ENCODE peak calls at places on chromosomes 13 and 19, in five cellular contexts. One of them, this sample, is unnamed.

GRCh38 chr19:14059093-14059480 is 2.8 kb downstream of the PALM3 start:
- DNase-seq in A673: peak
- DNase-seq in IMR-90: no peak
- DNase-seq in fibroblast of pulmonary artery: no peak
- DNase-seq in bronchial epithelial cell: no peak
- DNase-seq in this sample: no peak

GRCh38 chr19:13022111-13022858 is 27.0 kb downstream of the NFIX start:
- DNase-seq in fibroblast of pulmonary artery: no peak
- DNase-seq in A673: no peak
- DNase-seq in bronchial epithelial cell: no peak
- DNase-seq in IMR-90: peak
- DNase-seq in this sample: peak

GRCh38 chr19:30249911-30250310 is 122.3 kb upstream of the ZNF536 start:
- DNase-seq in fibroblast of pulmonary artery: no peak
- DNase-seq in A673: no peak
- DNase-seq in IMR-90: no peak
- DNase-seq in bronchial epithelial cell: no peak
- DNase-seq in this sample: no peak

GRCh38 chr13:66618702-66619101 is 611.4 kb downstream of the PCDH9 start:
- DNase-seq in bronchial epithelial cell: peak
- DNase-seq in IMR-90: peak
- DNase-seq in A673: peak
- DNase-seq in fibroblast of pulmonary artery: peak
- DNase-seq in this sample: peak

GRCh38 chr19:10961763-10962536 is 1.1 kb downstream of the SMARCA4 start:
- DNase-seq in IMR-90: peak
- DNase-seq in fibroblast of pulmonary artery: peak
- DNase-seq in bronchial epithelial cell: no peak
- DNase-seq in A673: no peak
- DNase-seq in this sample: no peak

GRCh38 chr19:54158812-54159351 is 639 bp downstream of the LENG1 start:
- DNase-seq in fibroblast of pulmonary artery: no peak
- DNase-seq in A673: peak
- DNase-seq in bronchial epithelial cell: no peak
- DNase-seq in IMR-90: peak
- DNase-seq in this sample: no peak

GRCh38 chr19:13060233-13060963 is 42.3 kb downstream of the LYL1 start:
- DNase-seq in bronchial epithelial cell: no peak
- DNase-seq in fibroblast of pulmonary artery: peak
- DNase-seq in A673: no peak
- DNase-seq in IMR-90: no peak
- DNase-seq in this sample: no peak

GRCh38 chr13:48125794-48126228 is 30.9 kb upstream of the MED4 start:
- DNase-seq in A673: no peak
- DNase-seq in fibroblast of pulmonary artery: peak
- DNase-seq in IMR-90: no peak
- DNase-seq in bronchial epithelial cell: no peak
- DNase-seq in this sample: peak

GRCh38 chr19:36139473-36140288 is at the start of gene CAPNS1:
- DNase-seq in bronchial epithelial cell: peak
- DNase-seq in fibroblast of pulmonary artery: peak
- DNase-seq in IMR-90: peak
- DNase-seq in A673: peak
- DNase-seq in this sample: peak

GRCh38 chr19:16373539-16373938 is 48.9 kb downstream of the KLF2 start:
- DNase-seq in A673: no peak
- DNase-seq in bronchial epithelial cell: no peak
- DNase-seq in fibroblast of pulmonary artery: peak
- DNase-seq in IMR-90: peak
- DNase-seq in this sample: peak

GRCh38 chr19:2428027-2428690 is 773 bp upstream of the TIMM13 start:
- DNase-seq in A673: peak
- DNase-seq in bronchial epithelial cell: peak
- DNase-seq in IMR-90: peak
- DNase-seq in fibroblast of pulmonary artery: no peak
- DNase-seq in this sample: no peak

GRCh38 chr19:8576273-8576993 is 809 bp downstream of the MYO1F start:
- DNase-seq in bronchial epithelial cell: no peak
- DNase-seq in A673: no peak
- DNase-seq in fibroblast of pulmonary artery: no peak
- DNase-seq in IMR-90: no peak
- DNase-seq in this sample: no peak

GRCh38 chr13:85659493-85659892 is 139.7 kb downstream of the SLITRK6 start:
- DNase-seq in A673: no peak
- DNase-seq in bronchial epithelial cell: peak
- DNase-seq in IMR-90: peak
- DNase-seq in fibroblast of pulmonary artery: peak
- DNase-seq in this sample: peak

GRCh38 chr19:45790942-45791341 is 1.7 kb downstream of the DMWD start:
- DNase-seq in fibroblast of pulmonary artery: no peak
- DNase-seq in A673: no peak
- DNase-seq in IMR-90: no peak
- DNase-seq in bronchial epithelial cell: no peak
- DNase-seq in this sample: no peak

DNA sequence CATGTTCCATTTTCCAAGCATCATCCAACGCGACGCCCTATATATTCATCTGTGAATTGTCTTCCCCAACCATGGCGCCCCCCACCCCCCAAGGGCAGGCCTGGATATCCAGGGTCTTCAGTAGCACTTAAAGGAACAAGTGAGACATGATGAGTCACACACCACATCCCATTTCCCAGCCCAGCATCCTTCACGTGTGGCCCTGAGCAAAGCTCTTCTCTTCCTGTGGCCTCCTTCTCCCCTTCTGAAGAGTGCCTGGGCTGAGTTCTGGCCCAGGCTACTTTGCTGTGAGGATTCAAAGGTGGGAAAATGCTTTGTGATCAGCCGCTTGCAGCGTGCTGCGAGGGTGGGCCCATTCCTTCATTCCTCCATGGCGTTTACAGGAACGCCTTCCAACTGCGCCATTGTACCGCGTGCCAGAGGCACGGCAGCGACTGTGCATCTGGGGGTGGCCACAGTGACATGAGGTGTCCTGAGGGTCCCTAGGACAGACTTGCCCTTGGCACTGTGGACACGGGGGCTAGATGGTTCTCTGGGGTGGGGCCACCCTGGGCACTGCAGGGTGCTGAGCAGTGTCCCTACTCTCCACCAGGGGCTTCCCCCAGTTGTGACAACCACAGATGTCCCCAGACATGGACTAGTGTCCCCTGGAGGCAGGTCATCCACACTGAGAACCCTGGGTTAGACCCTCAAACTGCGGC is 11.7 kb downstream of the PLIN4 start:
- DNase-seq in A673: no peak
- DNase-seq in bronchial epithelial cell: peak
- DNase-seq in IMR-90: peak
- DNase-seq in fibroblast of pulmonary artery: peak
- DNase-seq in this sample: peak
- TF ChIP-seq CTCF in A673: no peak
- TF ChIP-seq CTCF in bronchial epithelial cell: no peak
- TF ChIP-seq CTCF in IMR-90: no peak
- TF ChIP-seq CTCF in fibroblast of pulmonary artery: no peak
- TF ChIP-seq CTCF in this sample: no peak

GRCh38 chr19:33032218-33032781 is 32.4 kb downstream of the RHPN2 start:
- DNase-seq in bronchial epithelial cell: no peak
- DNase-seq in IMR-90: no peak
- DNase-seq in A673: no peak
- DNase-seq in fibroblast of pulmonary artery: no peak
- DNase-seq in this sample: no peak
- H3K4me3 ChIP-seq in bronchial epithelial cell: no peak
- H3K4me3 ChIP-seq in IMR-90: no peak
- H3K4me3 ChIP-seq in A673: no peak
- H3K4me3 ChIP-seq in fibroblast of pulmonary artery: no peak
- H3K4me3 ChIP-seq in this sample: no peak

GRCh38 chr19:18847516-18848463 is 16.0 kb downstream of the UPF1 start:
- DNase-seq in A673: peak
- DNase-seq in bronchial epithelial cell: no peak
- DNase-seq in IMR-90: no peak
- DNase-seq in fibroblast of pulmonary artery: peak
- DNase-seq in this sample: peak
- TF ChIP-seq CTCF in A673: no peak
- TF ChIP-seq CTCF in bronchial epithelial cell: no peak
- TF ChIP-seq CTCF in IMR-90: no peak
- TF ChIP-seq CTCF in fibroblast of pulmonary artery: no peak
- TF ChIP-seq CTCF in this sample: no peak

DNA sequence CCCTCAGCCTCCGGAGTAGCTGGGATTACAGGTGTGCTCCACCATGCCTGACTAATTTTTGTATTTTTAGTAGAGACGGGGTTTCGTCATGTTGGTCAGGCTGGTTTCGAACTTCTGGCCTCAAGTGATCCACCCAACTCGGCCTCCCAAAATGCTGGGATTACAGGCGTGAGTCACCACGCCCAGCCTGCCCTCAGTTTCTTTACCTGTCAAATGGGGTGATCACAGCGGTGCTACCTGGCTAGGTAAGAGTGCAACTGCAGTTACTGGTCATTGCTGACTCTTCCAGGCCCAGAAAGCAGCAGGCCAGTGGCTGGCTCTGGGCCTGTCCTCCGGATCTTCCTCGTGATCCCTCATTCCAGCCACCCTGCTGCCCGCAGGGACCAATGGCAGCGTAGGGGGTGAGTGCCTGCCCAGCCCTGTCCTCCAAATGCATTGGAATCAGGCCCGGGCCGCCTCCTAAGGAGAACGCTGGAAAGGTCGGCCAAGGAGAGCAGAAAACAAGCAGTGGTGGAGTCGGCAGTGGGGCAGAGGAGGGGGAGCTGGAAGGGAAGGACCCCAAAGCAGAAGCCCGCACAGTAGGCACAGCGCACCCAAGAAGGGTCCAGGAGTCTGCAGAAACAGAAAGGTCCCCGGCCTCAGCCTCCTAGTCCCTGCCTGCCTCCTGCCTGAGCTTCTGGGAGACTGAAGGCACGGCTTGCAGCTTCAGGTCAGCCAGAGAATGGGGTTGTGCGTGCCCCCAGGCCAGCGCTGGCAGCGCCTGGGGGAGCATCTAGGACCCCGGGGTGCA is 1.8 kb upstream of the SLC27A1 start:
- DNase-seq in IMR-90: no peak
- DNase-seq in fibroblast of pulmonary artery: no peak
- DNase-seq in bronchial epithelial cell: no peak
- DNase-seq in A673: no peak
- DNase-seq in this sample: no peak
- H3K4me3 ChIP-seq in IMR-90: no peak
- H3K4me3 ChIP-seq in fibroblast of pulmonary artery: peak
- H3K4me3 ChIP-seq in bronchial epithelial cell: peak
- H3K4me3 ChIP-seq in A673: peak
- H3K4me3 ChIP-seq in this sample: peak

This sample was measured in cardiac fibroblast.